ENCODE peak calls at places on chromosomes 6 and 20, in ten cellular contexts. K is fibroblast of pulmonary artery; P is ELF-1; F is kidney glomerular epithelial cell; E is stimulated activated CD4-positive, alpha-beta T cell treated with anti-CD3 and anti-CD28 coated beads, Interleukin-1b, Interleukin-23, amount 100 ng/mL, for 24 hours; H is GM18507; W is cardiac muscle cell; L is AG10803; N is activated T-cell treated with anti-CD3 and anti-CD28 coated beads, Interleukin-2, amount 50 U/mL, for 48 hours; U is neural crest cell. M is an unnamed sample.

GRCh38 chr20:52974155-52974554 is 2.0 kb downstream of the TSHZ2 start:
- DNase-seq in K (no peak), P (no peak), F (peak), E (no peak), H (no peak), W (peak), L (no peak), N (peak), U (no peak), M (no peak)

GRCh38 chr6:113755449-113756289 is 101.5 kb upstream of the MARCKS start:
- DNase-seq in K (no peak), P (no peak), F (no peak), E (no peak), H (no peak), W (no peak), L (no peak), N (no peak), U (no peak), M (no peak)

GRCh38 chr6:134453792-134454510 is 136.0 kb upstream of the SGK1 start:
- DNase-seq in K (no peak), P (peak), F (no peak), E (no peak), H (no peak), W (no peak), L (no peak), N (no peak), U (no peak), M (no peak)

GRCh38 chr20:3382836-3383235 is 24.6 kb downstream of the DNAAF9 start:
- DNase-seq in K (no peak), P (no peak), F (no peak), E (no peak), H (no peak), W (no peak), L (no peak), N (no peak), U (no peak), M (no peak)

GRCh38 chr6:11782524-11782923 is 3.9 kb upstream of the ADTRP start:
- DNase-seq in K (no peak), P (no peak), F (no peak), E (no peak), H (no peak), W (no peak), L (no peak), N (no peak), U (no peak), M (no peak)

GRCh38 chr20:39623584-39624234 is 661.6 kb downstream of the DHX35 start:
- DNase-seq in K (no peak), P (peak), F (peak), E (no peak), H (no peak), W (no peak), L (peak), N (no peak), U (no peak), M (no peak)

GRCh38 chr20:49132995-49133451 is 55.1 kb downstream of the STAU1 start:
- DNase-seq in K (peak), P (no peak), F (peak), E (peak), H (peak), W (peak), L (peak), N (no peak), U (peak), M (peak)

GRCh38 chr6:168060521-168060931 is 18.5 kb downstream of the FRMD1 start:
- DNase-seq in K (peak), P (peak), F (peak), E (no peak), H (no peak), W (peak), L (peak), N (no peak), U (peak), M (no peak)

GRCh38 chr6:108731229-108731565 is 117.0 kb upstream of the ARMC2 start:
- DNase-seq in K (no peak), P (no peak), F (no peak), E (no peak), H (no peak), W (no peak), L (no peak), N (no peak), U (no peak), M (no peak)

GRCh38 chr6:42403415-42403814 is 48.3 kb downstream of the TRERF1 start:
- DNase-seq in K (peak), P (no peak), F (no peak), E (no peak), H (no peak), W (no peak), L (peak), N (peak), U (no peak), M (no peak)

GRCh38 chr20:58246346-58246745 is 17.9 kb upstream of the ANKRD60 start:
- DNase-seq in K (peak), P (peak), F (no peak), E (no peak), H (no peak), W (peak), L (peak), N (no peak), U (no peak), M (no peak)

GRCh38 chr6:119129968-119130484 is 51.6 kb upstream of the FAM184A start:
- DNase-seq in K (peak), P (no peak), F (peak), E (no peak), H (no peak), W (peak), L (peak), N (no peak), U (no peak), M (peak)

GRCh38 chr6:44254957-44255808 is 2.1 kb downstream of the SLC35B2 start:
- DNase-seq in K (no peak), P (peak), F (no peak), E (no peak), H (no peak), W (no peak), L (no peak), N (peak), U (no peak), M (no peak)

GRCh38 chr20:3923818-3924217 is 34.6 kb downstream of the PANK2 start:
- DNase-seq in K (peak), P (peak), F (no peak), E (no peak), H (no peak), W (peak), L (peak), N (no peak), U (no peak), M (no peak)

GRCh38 chr6:35359744-35360348 is 17.5 kb downstream of the PPARD start:
- DNase-seq in K (peak), P (peak), F (peak), E (no peak), H (no peak), W (peak), L (peak), N (no peak), U (no peak), M (no peak)

GRCh38 chr6:116011096-116011401 is 49.6 kb downstream of the FRK start:
- DNase-seq in K (no peak), P (no peak), F (no peak), E (no peak), H (no peak), W (no peak), L (no peak), N (no peak), U (no peak), M (no peak)

GRCh38 chr6:20338160-20338559 is 63.5 kb upstream of the E2F3 start:
- DNase-seq in K (no peak), P (no peak), F (peak), E (no peak), H (no peak), W (no peak), L (no peak), N (no peak), U (no peak), M (no peak)

GRCh38 chr20:19981091-19981490 is 36.1 kb upstream of the NAA20 start:
- DNase-seq in K (no peak), P (peak), F (no peak), E (no peak), H (no peak), W (peak), L (peak), N (no peak), U (no peak), M (no peak)

GRCh38 chr20:2872304-2873009 is 824 bp upstream of the PTPRA start:
- DNase-seq in K (peak), P (peak), F (no peak), E (peak), H (no peak), W (peak), L (peak), N (peak), U (peak), M (no peak)

GRCh38 chr6:138546733-138547185 is 47.5 kb upstream of the NHSL1 start:
- DNase-seq in K (peak), P (no peak), F (no peak), E (no peak), H (no peak), W (no peak), L (no peak), N (peak), U (no peak), M (no peak)

GRCh38 chr20:19079536-19080299 is 132.7 kb upstream of the SLC24A3 start:
- DNase-seq in K (peak), P (no peak), F (no peak), E (no peak), H (no peak), W (peak), L (no peak), N (no peak), U (no peak), M (no peak)

M was measured in glomerular endothelial cell.